ENCODE peak calls at places on chromosomes 12 and 14, in six cellular contexts. X, T, F, P, H and Z are unnamed samples.

GRCh38 chr12:67741234-67741633 is 92.7 kb downstream of the DYRK2 start:
- DNase-seq in X (no peak), T (no peak), F (no peak), P (no peak), H (no peak), Z (no peak)

GRCh38 chr12:62720661-62721330 is 214.2 kb downstream of the PPM1H start:
- DNase-seq in X (peak), T (no peak), F (no peak), P (no peak), H (no peak), Z (peak)

GRCh38 chr12:132610051-132610759 is at the start of gene LRCOL1:
- DNase-seq in X (peak), T (no peak), F (no peak), P (peak), H (no peak), Z (peak)

GRCh38 chr12:105729372-105729771 is 398.9 kb downstream of the C12orf75 start:
- DNase-seq in X (no peak), T (no peak), F (no peak), P (no peak), H (no peak), Z (no peak)

GRCh38 chr12:62774794-62775193 is 160.2 kb downstream of the PPM1H start:
- DNase-seq in X (no peak), T (no peak), F (no peak), P (no peak), H (no peak), Z (no peak)

GRCh38 chr12:125262866-125263265 is 197.6 kb downstream of the AACS start:
- DNase-seq in X (no peak), T (no peak), F (no peak), P (no peak), H (no peak), Z (no peak)

GRCh38 chr12:80709811-80710726 is 2.6 kb downstream of the MYF6 start:
- DNase-seq in X (no peak), T (no peak), F (peak), P (no peak), H (peak), Z (no peak)

GRCh38 chr12:49017764-49018281 is 753 bp downstream of the PRKAG1 start:
- DNase-seq in X (peak), T (no peak), F (peak), P (no peak), H (peak), Z (no peak)

GRCh38 chr14:105879867-105880561 is 353.6 kb downstream of the TMEM121 start:
- DNase-seq in X (peak), T (no peak), F (no peak), P (peak), H (no peak), Z (peak)

GRCh38 chr14:80678436-80678835 is 263.1 kb downstream of the CEP128 start:
- DNase-seq in X (no peak), T (no peak), F (no peak), P (no peak), H (no peak), Z (no peak)

GRCh38 chr14:99586761-99587462 is 17.1 kb downstream of the CCDC85C start:
- DNase-seq in X (no peak), T (no peak), F (no peak), P (peak), H (no peak), Z (no peak)

GRCh38 chr14:61438860-61439765 is 117.7 kb downstream of the PRKCH start:
- DNase-seq in X (no peak), T (no peak), F (peak), P (no peak), H (peak), Z (peak)

GRCh38 chr12:53575502-53576264 is 50.5 kb downstream of the ATF7 start:
- DNase-seq in X (no peak), T (no peak), F (no peak), P (no peak), H (peak), Z (no peak)

GRCh38 chr14:105313381-105314286 is 914 bp upstream of the PACS2 start:
- DNase-seq in X (no peak), T (no peak), F (peak), P (no peak), H (peak), Z (peak)

GRCh38 chr12:68958337-68958736 is 25.4 kb upstream of the CPM start:
- DNase-seq in X (no peak), T (no peak), F (no peak), P (no peak), H (no peak), Z (no peak)

GRCh38 chr12:121968880-121969279 is 50.5 kb downstream of the CFAP251 start:
- DNase-seq in X (peak), T (no peak), F (no peak), P (no peak), H (no peak), Z (no peak)

GRCh38 chr12:86230516-86231146 is 25.6 kb downstream of the MGAT4C start:
- DNase-seq in X (no peak), T (no peak), F (no peak), P (no peak), H (no peak), Z (no peak)

GRCh38 chr12:1306817-1307216 is 287.6 kb downstream of the FBXL14 start:
- DNase-seq in X (no peak), T (no peak), F (no peak), P (no peak), H (no peak), Z (no peak)

GRCh38 chr12:100404769-100405407 is 48.0 kb downstream of the SLC17A8 start:
- DNase-seq in X (no peak), T (no peak), F (peak), P (no peak), H (peak), Z (no peak)

GRCh38 chr12:124993568-124994434 is at the start of gene BRI3BP:
- DNase-seq in X (peak), T (no peak), F (peak), P (peak), H (peak), Z (peak)

GRCh38 chr14:94320243-94320642 is 2.9 kb downstream of the SERPINA6 start:
- DNase-seq in X (no peak), T (no peak), F (no peak), P (no peak), H (peak), Z (no peak)

GRCh38 chr14:94317259-94317658 is 5.9 kb downstream of the SERPINA6 start:
- DNase-seq in X (no peak), T (no peak), F (no peak), P (no peak), H (peak), Z (peak)

GRCh38 chr14:94328196-94328595 is 5.1 kb upstream of the SERPINA6 start:
- DNase-seq in X (no peak), T (no peak), F (no peak), P (no peak), H (no peak), Z (no peak)

GRCh38 chr14:94321421-94322271 is 1.5 kb downstream of the SERPINA6 start:
- DNase-seq in X (no peak), T (no peak), F (no peak), P (no peak), H (no peak), Z (no peak)

DNA sequence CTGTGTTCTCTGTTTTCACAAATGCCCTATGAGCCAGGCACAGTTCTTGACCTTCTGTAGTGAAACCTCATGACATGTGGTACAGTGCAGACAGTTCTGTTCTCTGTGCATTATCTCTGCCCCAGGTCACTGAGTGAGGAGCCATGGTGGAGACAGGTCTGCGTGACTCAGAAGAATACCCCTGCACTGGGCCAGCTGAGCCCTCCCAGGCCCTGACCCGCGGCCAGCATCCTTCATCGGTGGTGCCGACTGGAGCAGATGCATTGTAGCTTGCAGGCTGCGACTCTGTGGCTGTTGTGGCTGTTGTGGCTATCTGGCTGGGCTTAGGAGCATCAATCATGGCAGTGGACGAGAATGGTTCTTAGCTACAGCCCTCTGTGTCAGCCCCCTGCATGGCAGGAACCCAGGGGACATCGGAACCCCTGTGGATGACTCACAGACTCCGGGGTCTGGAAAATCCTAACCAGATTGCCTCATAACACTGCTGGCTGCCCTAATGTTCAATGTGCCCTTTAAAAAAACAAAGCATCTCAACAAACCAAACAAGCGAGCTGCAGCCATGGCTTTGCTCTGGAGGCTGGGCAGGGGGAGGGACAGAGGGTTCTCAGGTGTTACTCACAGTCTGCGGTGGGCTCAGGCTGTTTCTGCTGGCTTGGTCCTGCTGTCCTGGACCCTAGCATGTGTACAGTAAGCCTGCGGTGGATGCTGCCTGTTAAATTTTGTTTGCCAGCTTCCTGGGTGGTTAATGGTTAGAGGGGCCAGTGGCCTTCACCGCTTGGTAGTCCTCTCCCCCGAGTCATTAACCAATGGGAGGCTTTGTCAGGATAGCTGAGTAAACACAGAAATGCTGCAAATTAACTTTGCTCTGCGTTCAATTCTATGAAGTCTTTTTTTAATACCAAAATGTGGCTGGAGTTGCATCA is at the start of gene SERPINA6:
- DNase-seq in X (no peak), T (no peak), F (no peak), P (peak), H (peak), Z (no peak)
- H3K4me3 ChIP-seq in X (no peak), T (no peak), F (no peak), P (peak), H (no peak), Z (no peak)

GRCh38 chr14:28152453-28153044 is 614.0 kb upstream of the FOXG1 start:
- DNase-seq in X (no peak), T (no peak), F (no peak), P (no peak), H (no peak), Z (no peak)
- H3K4me3 ChIP-seq in X (no peak), T (no peak), F (no peak), P (no peak), H (no peak), Z (no peak)

DNA sequence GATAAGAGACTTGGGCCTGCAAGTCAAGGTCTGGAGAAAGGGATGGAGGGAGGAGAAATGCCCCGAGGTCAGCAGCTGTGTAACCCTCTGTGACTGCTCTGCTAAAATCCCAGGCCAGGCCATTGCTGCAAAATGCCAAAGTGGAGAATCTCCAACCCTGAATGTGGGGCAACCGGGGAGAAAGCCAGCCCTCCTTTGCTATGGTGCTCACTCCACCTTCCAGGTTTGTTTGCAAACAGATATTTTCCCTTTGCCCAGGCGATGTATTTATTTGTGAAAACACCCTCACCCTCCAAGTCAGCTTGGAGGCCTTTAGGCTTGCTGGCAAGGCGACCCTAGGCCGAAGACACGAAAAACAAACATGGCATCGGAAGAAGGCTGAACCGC is 1.1 kb upstream of the TBX5 start:
- DNase-seq in X (no peak), T (no peak), F (peak), P (no peak), H (no peak), Z (no peak)
- H3K4me3 ChIP-seq in X (peak), T (peak), F (no peak), P (no peak), H (peak), Z (peak)

GRCh38 chr12:123483602-123484273 is 25.8 kb downstream of the SNRNP35 start:
- DNase-seq in X (no peak), T (no peak), F (no peak), P (peak), H (no peak), Z (no peak)
- H3K4me3 ChIP-seq in X (no peak), T (no peak), F (no peak), P (no peak), H (no peak), Z (no peak)

DNA sequence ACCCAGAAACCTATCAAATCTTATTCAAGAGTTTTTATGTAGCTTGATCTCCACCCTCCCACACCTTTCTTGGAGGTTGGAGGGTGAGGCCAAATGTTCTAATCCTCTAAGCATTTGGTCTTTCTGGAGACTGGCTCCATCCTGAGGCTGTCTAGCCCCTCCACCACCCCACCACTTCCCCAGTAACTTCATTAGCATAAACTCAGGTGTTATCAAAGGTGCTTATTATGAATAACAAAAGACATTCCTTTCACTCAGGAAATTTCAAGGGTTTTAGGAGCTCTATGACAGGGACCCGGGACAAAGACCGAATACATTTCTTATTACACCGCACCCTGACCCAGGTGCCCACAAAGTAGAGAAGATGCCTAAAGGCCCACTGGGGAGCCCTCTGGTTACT is 2.8 kb upstream of the TMEM229B start:
- DNase-seq in X (no peak), T (no peak), F (no peak), P (no peak), H (no peak), Z (no peak)
- H3K4me3 ChIP-seq in X (no peak), T (no peak), F (no peak), P (no peak), H (no peak), Z (no peak)

GRCh38 chr12:41212625-41213024 is 24.5 kb downstream of the PDZRN4 start:
- DNase-seq in X (no peak), T (no peak), F (no peak), P (no peak), H (no peak), Z (no peak)
- H3K4me3 ChIP-seq in X (no peak), T (no peak), F (no peak), P (no peak), H (no peak), Z (no peak)

GRCh38 chr12:15887043-15887817 is 5.0 kb downstream of the STRAP start:
- DNase-seq in X (no peak), T (no peak), F (no peak), P (no peak), H (no peak), Z (no peak)
- H3K4me3 ChIP-seq in X (no peak), T (no peak), F (no peak), P (no peak), H (no peak), Z (no peak)

GRCh38 chr12:127717293-127717692 is 549.7 kb upstream of the TMEM132C start:
- DNase-seq in X (no peak), T (no peak), F (no peak), P (no peak), H (no peak), Z (no peak)

GRCh38 chr12:127711108-127711507 is 555.9 kb upstream of the TMEM132C start:
- DNase-seq in X (no peak), T (no peak), F (no peak), P (no peak), H (no peak), Z (no peak)

GRCh38 chr12:127716181-127716580 is 550.8 kb upstream of the TMEM132C start:
- DNase-seq in X (no peak), T (no peak), F (no peak), P (no peak), H (no peak), Z (no peak)

GRCh38 chr12:127712561-127712960 is 554.4 kb upstream of the TMEM132C start:
- DNase-seq in X (no peak), T (no peak), F (no peak), P (no peak), H (no peak), Z (no peak)
- H3K4me3 ChIP-seq in X (no peak), T (no peak), F (no peak), P (no peak), H (no peak), Z (no peak)

GRCh38 chr12:131004166-131004565 is 50.5 kb downstream of the ADGRD1 start:
- DNase-seq in X (no peak), T (no peak), F (no peak), P (no peak), H (no peak), Z (no peak)
- H3K4me3 ChIP-seq in X (no peak), T (no peak), F (no peak), P (no peak), H (no peak), Z (no peak)